ENCODE peak calls at places on chromosomes 7 and 10, in eight cellular contexts. X is activated naive CD4-positive, alpha-beta T cell; R is T-helper 9 cell; T is stimulated activated CD4-positive, alpha-beta T cell treated with anti-CD3 and anti-CD28 coated beads, Interleukin-1b, Interleukin-23, amount 100 ng/mL, for 24 hours; I is GM18507; B is EL; N is HEK293T; S is left cardiac atrium. K is an unnamed sample.

GRCh38 chr10:91520657-91521056 is 110.5 kb downstream of the HECTD2 start:
- DNase-seq in X (no peak), T (no peak), B (no peak), N (no peak), R (no peak), I (no peak), S (peak), K (no peak)

GRCh38 chr7:151671514-151671913 is 151.8 kb upstream of the RHEB start:
- DNase-seq in I (no peak), B (no peak), S (peak), R (no peak), N (no peak), X (no peak), T (no peak), K (no peak)

GRCh38 chr10:75544923-75545322 is 113.5 kb downstream of the LRMDA start:
- DNase-seq in S (no peak), N (no peak), R (no peak), X (no peak), I (no peak), T (no peak), B (no peak), K (no peak)

GRCh38 chr10:78964952-78965633 is 103.7 kb upstream of the ZMIZ1 start:
- DNase-seq in X (no peak), B (peak), T (no peak), I (no peak), N (no peak), S (no peak), R (no peak), K (no peak)

GRCh38 chr7:129535896-129536295 is 33.6 kb downstream of the SMKR1 start:
- DNase-seq in X (no peak), S (no peak), B (no peak), T (no peak), R (no peak), I (no peak), N (no peak), K (no peak)

GRCh38 chr7:142355328-142355727 is 97.5 kb upstream of the PRSS58 start:
- DNase-seq in N (no peak), I (no peak), T (no peak), B (peak), S (no peak), R (no peak), X (no peak), K (no peak)

GRCh38 chr10:124864421-124865193 is 63.0 kb downstream of the ABRAXAS2 start:
- DNase-seq in R (no peak), N (no peak), I (no peak), B (peak), T (no peak), X (no peak), S (peak), K (no peak)

GRCh38 chr7:99955247-99955646 is 20.6 kb downstream of the AZGP1 start:
- DNase-seq in S (no peak), I (no peak), R (no peak), X (no peak), T (no peak), B (no peak), N (no peak), K (no peak)

GRCh38 chr7:28700790-28701203 is 257.3 kb downstream of the TRIL start:
- DNase-seq in R (no peak), B (peak), X (no peak), I (no peak), S (no peak), T (no peak), N (peak), K (no peak)

GRCh38 chr7:141789917-141790316 is at the start of gene TAS2R5:
- DNase-seq in B (no peak), S (no peak), R (no peak), N (no peak), T (no peak), I (no peak), X (no peak), K (no peak)

GRCh38 chr7:127582361-127582760 is 3.0 kb downstream of the GCC1 start:
- DNase-seq in B (no peak), T (no peak), R (no peak), N (no peak), X (no peak), S (peak), I (no peak), K (no peak)

GRCh38 chr10:18689498-18689897 is 30.3 kb downstream of the ARL5B start:
- DNase-seq in X (no peak), N (peak), B (no peak), S (no peak), R (no peak), I (no peak), T (no peak), K (no peak)

GRCh38 chr10:100569687-100570517 is 34.2 kb downstream of the HIF1AN start:
- DNase-seq in I (no peak), T (no peak), S (no peak), B (no peak), N (peak), R (no peak), X (no peak), K (no peak)

GRCh38 chr10:118238573-118239240 is 103.4 kb downstream of the FAM204A start:
- DNase-seq in R (no peak), X (no peak), N (no peak), I (no peak), T (no peak), B (peak), S (no peak), K (no peak)

GRCh38 chr10:118672766-118673715 is 77.6 kb upstream of the PRLHR start:
- DNase-seq in I (no peak), N (no peak), T (no peak), R (no peak), S (no peak), B (no peak), X (no peak), K (no peak)

GRCh38 chr7:75756340-75757297 is 15.4 kb downstream of the CCL26 start:
- DNase-seq in B (peak), N (no peak), X (no peak), T (no peak), S (no peak), I (peak), R (no peak), K (no peak)

GRCh38 chr7:106166651-106167342 is 54.7 kb upstream of the SYPL1 start:
- DNase-seq in X (no peak), I (no peak), T (no peak), R (peak), N (peak), B (peak), S (peak), K (no peak)

GRCh38 chr7:5586279-5586962 is 162.8 kb upstream of the TNRC18 start:
- DNase-seq in T (no peak), R (no peak), S (no peak), X (no peak), B (no peak), N (no peak), I (no peak), K (no peak)

GRCh38 chr7:51000956-51001355 is 218.3 kb upstream of the GRB10 start:
- DNase-seq in T (no peak), I (no peak), N (no peak), X (no peak), B (no peak), R (no peak), S (no peak), K (no peak)

GRCh38 chr10:114634607-114634974 is 23.5 kb downstream of the ABLIM1 start:
- DNase-seq in I (no peak), B (peak), T (no peak), X (no peak), S (peak), R (no peak), N (peak), K (no peak)

GRCh38 chr7:138151731-138152577 is 75.7 kb downstream of the AKR1D1 start:
- DNase-seq in B (peak), R (no peak), I (no peak), T (no peak), X (no peak), S (no peak), N (no peak), K (no peak)

GRCh38 chr7:22939842-22940241 is 74.1 kb downstream of the HYCC1 start:
- DNase-seq in B (no peak), T (no peak), S (no peak), N (no peak), R (no peak), X (no peak), I (no peak), K (no peak)

GRCh38 chr10:127906548-127907377 is at the start of gene PTPRE:
- DNase-seq in X (peak), B (peak), N (peak), T (peak), R (peak), S (peak), I (peak), K (peak)

GRCh38 chr7:55488221-55488620 is 84.1 kb downstream of the VOPP1 start:
- DNase-seq in N (no peak), X (no peak), T (no peak), R (no peak), S (no peak), B (no peak), I (no peak), K (no peak)

GRCh38 chr10:124006526-124006925 is 86.9 kb downstream of the CHST15 start:
- DNase-seq in N (no peak), S (no peak), I (no peak), X (no peak), T (no peak), R (no peak), B (no peak), K (no peak)

GRCh38 chr10:124329941-124330340 is 88.8 kb downstream of the OAT start:
- DNase-seq in I (no peak), X (no peak), T (no peak), S (no peak), R (no peak), N (no peak), B (no peak), K (no peak)

GRCh38 chr10:89086801-89087513 is 96.4 kb downstream of the FAS start:
- DNase-seq in R (no peak), I (no peak), N (no peak), B (peak), X (no peak), T (no peak), S (peak), K (no peak)

GRCh38 chr7:80453699-80454340 is 58.0 kb downstream of the GNAT3 start:
- DNase-seq in T (no peak), X (no peak), R (no peak), B (peak), I (no peak), N (no peak), S (no peak), K (no peak)

GRCh38 chr7:44685723-44686122 is 62.9 kb upstream of the ZMIZ2 start:
- DNase-seq in S (no peak), N (no peak), I (no peak), R (no peak), X (no peak), B (no peak), T (no peak), K (no peak)

GRCh38 chr10:72557362-72557761 is 68.5 kb downstream of the MICU1 start:
- DNase-seq in T (no peak), B (peak), X (no peak), R (no peak), I (no peak), N (no peak), S (no peak), K (no peak)

GRCh38 chr10:42549851-42550250 is 88.5 kb downstream of the ZNF33B start:
- DNase-seq in I (no peak), T (no peak), N (no peak), R (no peak), B (no peak), X (no peak), S (no peak), K (no peak)

GRCh38 chr10:78543026-78543748 is 509.5 kb downstream of the RPS24 start:
- DNase-seq in T (no peak), S (no peak), X (no peak), B (no peak), N (no peak), R (no peak), I (no peak), K (no peak)

GRCh38 chr7:20030417-20030816 is 186.8 kb downstream of the MACC1 start:
- DNase-seq in N (no peak), T (no peak), B (no peak), R (no peak), X (no peak), I (no peak), S (no peak), K (no peak)